ENCODE peak calls at places on chromosome 9, in five cellular contexts. O, X, S, K and E are unnamed samples.

GRCh38 chr9:130765135-130766030 is 69.7 kb upstream of the ABL1 start:
- DNase-seq in O (no peak), X (no peak), K (no peak), S (no peak), E (no peak)

GRCh38 chr9:108386859-108387384 is 468.9 kb downstream of the ACTL7B start:
- DNase-seq in S (no peak), K (no peak), X (no peak), O (no peak), E (peak)

GRCh38 chr9:112784020-112784788 is 33.6 kb downstream of the SNX30 start:
- DNase-seq in X (no peak), S (no peak), K (peak), O (no peak), E (peak)

GRCh38 chr9:79395691-79396558 is 175.8 kb upstream of the TLE4 start:
- DNase-seq in X (no peak), K (no peak), S (no peak), O (no peak), E (no peak)

GRCh38 chr9:93071464-93071863 is 13.0 kb downstream of the SUSD3 start:
- DNase-seq in O (no peak), K (no peak), S (no peak), X (no peak), E (no peak)

GRCh38 chr9:81492710-81493447 is 196.5 kb downstream of the TLE1 start:
- DNase-seq in X (no peak), S (no peak), O (no peak), K (no peak), E (peak)

GRCh38 chr9:123399803-123400378 is 43.9 kb downstream of the CRB2 start:
- DNase-seq in X (no peak), S (no peak), K (no peak), O (no peak), E (no peak)

GRCh38 chr9:79862921-79863890 is 291.4 kb downstream of the TLE4 start:
- DNase-seq in X (no peak), K (no peak), S (no peak), O (no peak), E (no peak)

GRCh38 chr9:113468716-113469448 is 5.4 kb downstream of the RGS3 start:
- DNase-seq in K (no peak), O (peak), X (no peak), S (no peak), E (peak)

GRCh38 chr9:80292231-80292630 is 720.5 kb downstream of the TLE4 start:
- DNase-seq in K (no peak), S (no peak), X (no peak), O (no peak), E (no peak)

GRCh38 chr9:36450110-36450732 is 50.2 kb upstream of the RNF38 start:
- DNase-seq in K (no peak), S (no peak), X (no peak), O (no peak), E (peak)

GRCh38 chr9:37899041-37899440 is 4.9 kb downstream of the SLC25A51 start:
- DNase-seq in X (no peak), O (no peak), K (no peak), S (no peak), E (peak)

GRCh38 chr9:87135074-87135473 is 187.8 kb upstream of the GAS1 start:
- DNase-seq in X (no peak), O (no peak), K (no peak), S (no peak), E (no peak)

GRCh38 chr9:37922391-37923120 is 18.6 kb upstream of the SLC25A51 start:
- DNase-seq in K (no peak), X (peak), S (no peak), O (peak), E (no peak)

GRCh38 chr9:106405871-106406435 is 457.0 kb upstream of the ZNF462 start:
- DNase-seq in S (no peak), K (no peak), O (no peak), X (no peak), E (no peak)

GRCh38 chr9:68981825-68982224 is 32.1 kb downstream of the PRKACG start:
- DNase-seq in O (no peak), X (no peak), S (no peak), K (no peak), E (no peak)

GRCh38 chr9:38641985-38642864 is 21.8 kb upstream of the ANKRD18A start:
- DNase-seq in K (no peak), X (no peak), O (no peak), S (no peak), E (peak)

GRCh38 chr9:36560813-36561212 is 11.9 kb upstream of the MELK start:
- DNase-seq in S (no peak), X (no peak), O (no peak), K (no peak), E (no peak)

GRCh38 chr9:129125478-129125877 is 14.3 kb downstream of the PTPA start:
- DNase-seq in S (no peak), K (no peak), O (no peak), X (no peak), E (peak)

GRCh38 chr9:88092699-88093359 is 45.4 kb downstream of the SPATA31C2 start:
- DNase-seq in O (peak), S (no peak), K (peak), X (no peak), E (no peak)

GRCh38 chr9:86637515-86637914 is 283.3 kb upstream of the TUT7 start:
- DNase-seq in S (no peak), X (peak), O (peak), K (no peak), E (no peak)

GRCh38 chr9:6015278-6016157 is at the start of gene RANBP6:
- DNase-seq in K (peak), S (peak), X (peak), O (peak), E (peak)